ENCODE peak calls at places on chromosome X, in seven cellular contexts. One of them, this sample, is unnamed.

GRCh38 chrX:155956649-155957048 is 40.8 kb upstream of the IL9R start:
- DNase-seq in heart right ventricle: peak
- DNase-seq in progenitor cell of endocrine pancreas: no peak
- DNase-seq in epithelial cell of esophagus: no peak
- DNase-seq in activated CD4-positive, alpha-beta T cell treated with anti-CD3 and anti-CD28 coated beads, Interleukin-2, amount 50 U/mL, for 24 hours: no peak
- DNase-seq in BJ: no peak
- DNase-seq in SW480: no peak
- DNase-seq in this sample: no peak

GRCh38 chrX:482192-482701 is 95.5 kb upstream of the PPP2R3B start:
- DNase-seq in heart right ventricle: no peak
- DNase-seq in progenitor cell of endocrine pancreas: no peak
- DNase-seq in epithelial cell of esophagus: no peak
- DNase-seq in activated CD4-positive, alpha-beta T cell treated with anti-CD3 and anti-CD28 coated beads, Interleukin-2, amount 50 U/mL, for 24 hours: no peak
- DNase-seq in BJ: no peak
- DNase-seq in SW480: no peak
- DNase-seq in this sample: no peak

GRCh38 chrX:51144828-51145442 is 187.7 kb upstream of the NUDT10 start:
- DNase-seq in heart right ventricle: no peak
- DNase-seq in progenitor cell of endocrine pancreas: peak
- DNase-seq in epithelial cell of esophagus: peak
- DNase-seq in activated CD4-positive, alpha-beta T cell treated with anti-CD3 and anti-CD28 coated beads, Interleukin-2, amount 50 U/mL, for 24 hours: no peak
- DNase-seq in BJ: no peak
- DNase-seq in SW480: peak
- DNase-seq in this sample: peak

GRCh38 chrX:111387470-111387869 is 24.5 kb downstream of the DCX start:
- DNase-seq in heart right ventricle: no peak
- DNase-seq in progenitor cell of endocrine pancreas: no peak
- DNase-seq in epithelial cell of esophagus: no peak
- DNase-seq in activated CD4-positive, alpha-beta T cell treated with anti-CD3 and anti-CD28 coated beads, Interleukin-2, amount 50 U/mL, for 24 hours: no peak
- DNase-seq in BJ: no peak
- DNase-seq in SW480: no peak
- DNase-seq in this sample: no peak

GRCh38 chrX:150291014-150291413 is 72.1 kb upstream of the MAMLD1 start:
- DNase-seq in heart right ventricle: no peak
- DNase-seq in progenitor cell of endocrine pancreas: no peak
- DNase-seq in epithelial cell of esophagus: peak
- DNase-seq in activated CD4-positive, alpha-beta T cell treated with anti-CD3 and anti-CD28 coated beads, Interleukin-2, amount 50 U/mL, for 24 hours: no peak
- DNase-seq in BJ: no peak
- DNase-seq in SW480: no peak
- DNase-seq in this sample: no peak

GRCh38 chrX:103825881-103826280 is 6.2 kb downstream of the RAB9B start:
- DNase-seq in heart right ventricle: no peak
- DNase-seq in progenitor cell of endocrine pancreas: no peak
- DNase-seq in epithelial cell of esophagus: no peak
- DNase-seq in activated CD4-positive, alpha-beta T cell treated with anti-CD3 and anti-CD28 coated beads, Interleukin-2, amount 50 U/mL, for 24 hours: no peak
- DNase-seq in BJ: no peak
- DNase-seq in SW480: no peak
- DNase-seq in this sample: no peak

GRCh38 chrX:56797966-56798711 is 69.1 kb downstream of the NBDY start:
- DNase-seq in heart right ventricle: no peak
- DNase-seq in progenitor cell of endocrine pancreas: no peak
- DNase-seq in epithelial cell of esophagus: no peak
- DNase-seq in activated CD4-positive, alpha-beta T cell treated with anti-CD3 and anti-CD28 coated beads, Interleukin-2, amount 50 U/mL, for 24 hours: no peak
- DNase-seq in BJ: no peak
- DNase-seq in SW480: no peak
- DNase-seq in this sample: no peak

GRCh38 chrX:110472265-110472664 is 113.6 kb downstream of the RTL9 start:
- DNase-seq in heart right ventricle: no peak
- DNase-seq in progenitor cell of endocrine pancreas: no peak
- DNase-seq in epithelial cell of esophagus: no peak
- DNase-seq in activated CD4-positive, alpha-beta T cell treated with anti-CD3 and anti-CD28 coated beads, Interleukin-2, amount 50 U/mL, for 24 hours: no peak
- DNase-seq in BJ: no peak
- DNase-seq in SW480: no peak
- DNase-seq in this sample: no peak

GRCh38 chrX:139784788-139785187 is 76.8 kb upstream of the MCF2 start:
- DNase-seq in heart right ventricle: no peak
- DNase-seq in progenitor cell of endocrine pancreas: no peak
- DNase-seq in epithelial cell of esophagus: no peak
- DNase-seq in activated CD4-positive, alpha-beta T cell treated with anti-CD3 and anti-CD28 coated beads, Interleukin-2, amount 50 U/mL, for 24 hours: no peak
- DNase-seq in BJ: no peak
- DNase-seq in SW480: no peak
- DNase-seq in this sample: no peak

GRCh38 chrX:39456894-39457600 is 640.7 kb downstream of the BCOR start:
- DNase-seq in heart right ventricle: no peak
- DNase-seq in progenitor cell of endocrine pancreas: no peak
- DNase-seq in epithelial cell of esophagus: no peak
- DNase-seq in activated CD4-positive, alpha-beta T cell treated with anti-CD3 and anti-CD28 coated beads, Interleukin-2, amount 50 U/mL, for 24 hours: no peak
- DNase-seq in BJ: no peak
- DNase-seq in SW480: no peak
- DNase-seq in this sample: no peak

GRCh38 chrX:47802589-47802988 is 34.1 kb upstream of the ZNF81 start:
- DNase-seq in heart right ventricle: no peak
- DNase-seq in progenitor cell of endocrine pancreas: no peak
- DNase-seq in epithelial cell of esophagus: peak
- DNase-seq in activated CD4-positive, alpha-beta T cell treated with anti-CD3 and anti-CD28 coated beads, Interleukin-2, amount 50 U/mL, for 24 hours: no peak
- DNase-seq in BJ: no peak
- DNase-seq in SW480: no peak
- DNase-seq in this sample: peak

GRCh38 chrX:71301195-71301924 is at the start of gene ITGB1BP2:
- DNase-seq in heart right ventricle: no peak
- DNase-seq in progenitor cell of endocrine pancreas: no peak
- DNase-seq in epithelial cell of esophagus: no peak
- DNase-seq in activated CD4-positive, alpha-beta T cell treated with anti-CD3 and anti-CD28 coated beads, Interleukin-2, amount 50 U/mL, for 24 hours: no peak
- DNase-seq in BJ: peak
- DNase-seq in SW480: no peak
- DNase-seq in this sample: no peak

GRCh38 chrX:95675011-95675410 is 1009.6 kb upstream of the DIAPH2 start:
- DNase-seq in heart right ventricle: no peak
- DNase-seq in progenitor cell of endocrine pancreas: no peak
- DNase-seq in epithelial cell of esophagus: no peak
- DNase-seq in activated CD4-positive, alpha-beta T cell treated with anti-CD3 and anti-CD28 coated beads, Interleukin-2, amount 50 U/mL, for 24 hours: no peak
- DNase-seq in BJ: no peak
- DNase-seq in SW480: no peak
- DNase-seq in this sample: no peak

GRCh38 chrX:24646745-24647182 is 383 bp downstream of the PCYT1B start:
- DNase-seq in heart right ventricle: no peak
- DNase-seq in progenitor cell of endocrine pancreas: no peak
- DNase-seq in epithelial cell of esophagus: peak
- DNase-seq in activated CD4-positive, alpha-beta T cell treated with anti-CD3 and anti-CD28 coated beads, Interleukin-2, amount 50 U/mL, for 24 hours: no peak
- DNase-seq in BJ: no peak
- DNase-seq in SW480: no peak
- DNase-seq in this sample: peak

GRCh38 chrX:47662144-47662657 is 3.2 kb upstream of the UXT start:
- DNase-seq in heart right ventricle: no peak
- DNase-seq in progenitor cell of endocrine pancreas: no peak
- DNase-seq in epithelial cell of esophagus: peak
- DNase-seq in activated CD4-positive, alpha-beta T cell treated with anti-CD3 and anti-CD28 coated beads, Interleukin-2, amount 50 U/mL, for 24 hours: peak
- DNase-seq in BJ: peak
- DNase-seq in SW480: peak
- DNase-seq in this sample: no peak

GRCh38 chrX:44669626-44670025 is 127.0 kb upstream of the FUNDC1 start:
- DNase-seq in heart right ventricle: no peak
- DNase-seq in progenitor cell of endocrine pancreas: no peak
- DNase-seq in epithelial cell of esophagus: peak
- DNase-seq in activated CD4-positive, alpha-beta T cell treated with anti-CD3 and anti-CD28 coated beads, Interleukin-2, amount 50 U/mL, for 24 hours: no peak
- DNase-seq in BJ: no peak
- DNase-seq in SW480: no peak
- DNase-seq in this sample: no peak

GRCh38 chrX:37370499-37371141 is 21.5 kb downstream of the PRRG1 start:
- DNase-seq in heart right ventricle: no peak
- DNase-seq in progenitor cell of endocrine pancreas: no peak
- DNase-seq in epithelial cell of esophagus: no peak
- DNase-seq in activated CD4-positive, alpha-beta T cell treated with anti-CD3 and anti-CD28 coated beads, Interleukin-2, amount 50 U/mL, for 24 hours: no peak
- DNase-seq in BJ: no peak
- DNase-seq in SW480: no peak
- DNase-seq in this sample: no peak

GRCh38 chrX:24133280-24133679 is 16.2 kb upstream of the ZFX start:
- DNase-seq in heart right ventricle: no peak
- DNase-seq in progenitor cell of endocrine pancreas: no peak
- DNase-seq in epithelial cell of esophagus: no peak
- DNase-seq in activated CD4-positive, alpha-beta T cell treated with anti-CD3 and anti-CD28 coated beads, Interleukin-2, amount 50 U/mL, for 24 hours: no peak
- DNase-seq in BJ: no peak
- DNase-seq in SW480: no peak
- DNase-seq in this sample: no peak

GRCh38 chrX:116862340-116862739 is 399.6 kb upstream of the CT83 start:
- DNase-seq in heart right ventricle: no peak
- DNase-seq in progenitor cell of endocrine pancreas: no peak
- DNase-seq in epithelial cell of esophagus: no peak
- DNase-seq in activated CD4-positive, alpha-beta T cell treated with anti-CD3 and anti-CD28 coated beads, Interleukin-2, amount 50 U/mL, for 24 hours: no peak
- DNase-seq in BJ: no peak
- DNase-seq in SW480: no peak
- DNase-seq in this sample: no peak

GRCh38 chrX:31435592-31435991 is 363.8 kb upstream of the FTHL17 start:
- DNase-seq in heart right ventricle: peak
- DNase-seq in progenitor cell of endocrine pancreas: peak
- DNase-seq in epithelial cell of esophagus: no peak
- DNase-seq in activated CD4-positive, alpha-beta T cell treated with anti-CD3 and anti-CD28 coated beads, Interleukin-2, amount 50 U/mL, for 24 hours: no peak
- DNase-seq in BJ: no peak
- DNase-seq in SW480: no peak
- DNase-seq in this sample: no peak

This sample was measured in NCI-H1417 treated with DMSO at 0.1 percent for 48 hours.